ENCODE peak calls at places on chromosome X, in five cellular contexts. Q is HepG2, Y is GM12892, M is H1, N is GM12878. Z is an unnamed sample.

GRCh38 chrX:78314561-78314960 is 12.8 kb downstream of the CYSLTR1 start:
- DNase-seq in Q (no peak), Y (no peak), M (no peak), N (no peak), Z (no peak)

GRCh38 chrX:17860811-17861495 is at the start of gene RAI2:
- DNase-seq in Q (no peak), Y (peak), M (no peak), N (no peak), Z (peak)

GRCh38 chrX:9789555-9789954 is 3.3 kb downstream of the SHROOM2 start:
- DNase-seq in Q (no peak), Y (no peak), M (peak), N (no peak), Z (no peak)

GRCh38 chrX:42748067-42748850 is 29.7 kb downstream of the PPP1R2C start:
- DNase-seq in Q (no peak), Y (no peak), M (no peak), N (no peak), Z (no peak)

GRCh38 chrX:1870421-1870820 is 255.6 kb downstream of the ASMT start:
- DNase-seq in Q (no peak), Y (no peak), M (no peak), N (no peak), Z (no peak)

GRCh38 chrX:110825972-110826371 is 30.4 kb upstream of the CHRDL1 start:
- DNase-seq in Q (no peak), Y (no peak), M (no peak), N (no peak), Z (no peak)

GRCh38 chrX:119706616-119707015 is 13.6 kb upstream of the SEPTIN6 start:
- DNase-seq in Q (no peak), Y (no peak), M (no peak), N (no peak), Z (no peak)

GRCh38 chrX:139932077-139932900 is 564 bp downstream of the ATP11C start:
- DNase-seq in Q (no peak), Y (peak), M (no peak), N (no peak), Z (no peak)

GRCh38 chrX:97199501-97199900 is 315.8 kb downstream of the RPA4 start:
- DNase-seq in Q (no peak), Y (no peak), M (no peak), N (no peak), Z (no peak)

GRCh38 chrX:16664059-16664458 is 14.1 kb downstream of the S100G start:
- DNase-seq in Q (no peak), Y (no peak), M (no peak), N (no peak), Z (no peak)

GRCh38 chrX:151754641-151755215 is 20.2 kb downstream of the CNGA2 start:
- DNase-seq in Q (no peak), Y (no peak), M (no peak), N (no peak), Z (no peak)

GRCh38 chrX:10832103-10832502 is 211.7 kb upstream of the MID1 start:
- DNase-seq in Q (no peak), Y (no peak), M (no peak), N (no peak), Z (no peak)

GRCh38 chrX:45709381-45709780 is 508.7 kb upstream of the DIPK2B start:
- DNase-seq in Q (no peak), Y (no peak), M (no peak), N (no peak), Z (no peak)

GRCh38 chrX:12903646-12904045 is 2.8 kb upstream of the TLR8 start:
- DNase-seq in Q (no peak), Y (no peak), M (no peak), N (no peak), Z (no peak)

GRCh38 chrX:116490091-116490490 is 27.3 kb upstream of the CT83 start:
- DNase-seq in Q (no peak), Y (no peak), M (no peak), N (no peak), Z (no peak)

GRCh38 chrX:53316121-53316859 is 34.9 kb upstream of the IQSEC2 start:
- DNase-seq in Q (no peak), Y (no peak), M (no peak), N (no peak), Z (no peak)

GRCh38 chrX:111352424-111352823 is 59.6 kb downstream of the DCX start:
- DNase-seq in Q (peak), Y (no peak), M (no peak), N (no peak), Z (no peak)

GRCh38 chrX:34874763-34875162 is 67.8 kb upstream of the FAM47B start:
- DNase-seq in Q (no peak), Y (no peak), M (no peak), N (no peak), Z (no peak)

GRCh38 chrX:34875204-34875603 is 67.4 kb upstream of the FAM47B start:
- DNase-seq in Q (no peak), Y (no peak), M (no peak), N (no peak), Z (no peak)

GRCh38 chrX:34879361-34879760 is 63.2 kb upstream of the FAM47B start:
- DNase-seq in Q (no peak), Y (no peak), M (no peak), N (no peak), Z (no peak)

GRCh38 chrX:34879876-34880275 is 62.7 kb upstream of the FAM47B start:
- DNase-seq in Q (no peak), Y (no peak), M (no peak), N (no peak), Z (no peak)

DNA sequence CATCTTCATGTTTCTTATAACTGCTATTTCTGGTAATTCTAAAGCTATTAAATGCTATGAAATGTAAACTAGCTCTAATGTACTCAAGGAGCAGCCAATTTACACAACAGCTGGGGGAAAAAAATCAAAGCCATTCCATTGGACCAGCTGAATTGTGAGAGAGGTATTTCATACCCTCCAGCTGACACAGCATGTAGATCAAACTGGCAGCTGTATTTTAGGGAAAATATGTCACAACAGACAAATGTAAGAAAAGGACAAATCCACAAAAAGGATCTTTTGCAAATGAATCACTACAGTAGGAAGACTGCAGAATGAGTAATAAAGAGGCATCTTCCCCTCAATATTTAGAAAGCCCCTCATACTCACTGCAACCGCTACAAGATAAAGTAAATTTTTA is 65.1 kb upstream of the FAM47B start:
- DNase-seq in Q (no peak), Y (no peak), M (no peak), N (no peak), Z (no peak)
- TF ChIP-seq TAF1 in Q (no peak), Y (no peak), M (no peak), N (no peak), Z (no peak)

GRCh38 chrX:114058988-114059418 is 524.9 kb upstream of the HTR2C start:
- DNase-seq in Q (no peak), Y (no peak), M (no peak), N (no peak), Z (no peak)
- TF ChIP-seq POLR2A in Q (no peak), Y (no peak), M (no peak), N (no peak), Z (no peak)

DNA sequence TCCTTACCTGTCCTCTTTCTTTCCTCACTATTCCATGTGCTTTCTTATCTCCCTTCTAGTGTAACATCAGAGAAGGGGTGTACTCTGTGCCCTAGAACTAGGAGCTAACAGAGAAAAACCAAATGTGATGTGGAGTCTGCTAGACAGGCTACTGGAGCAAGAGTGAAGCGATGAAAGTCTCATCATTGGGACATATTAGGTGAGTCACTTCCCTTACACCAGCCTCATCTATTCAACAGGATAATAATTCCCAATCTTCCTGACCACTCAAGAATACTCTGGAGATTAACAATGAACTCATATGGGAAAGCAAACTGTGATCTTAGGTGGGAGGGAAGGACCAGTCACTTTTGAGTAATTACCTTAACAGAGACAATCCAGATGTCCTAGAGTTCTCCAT is 58.1 kb downstream of the RAB40A start:
- DNase-seq in Q (no peak), Y (no peak), M (no peak), N (no peak), Z (no peak)
- TF ChIP-seq POLR2AphosphoS5 in Q (no peak), Y (no peak), M (no peak), N (no peak), Z (no peak)

DNA sequence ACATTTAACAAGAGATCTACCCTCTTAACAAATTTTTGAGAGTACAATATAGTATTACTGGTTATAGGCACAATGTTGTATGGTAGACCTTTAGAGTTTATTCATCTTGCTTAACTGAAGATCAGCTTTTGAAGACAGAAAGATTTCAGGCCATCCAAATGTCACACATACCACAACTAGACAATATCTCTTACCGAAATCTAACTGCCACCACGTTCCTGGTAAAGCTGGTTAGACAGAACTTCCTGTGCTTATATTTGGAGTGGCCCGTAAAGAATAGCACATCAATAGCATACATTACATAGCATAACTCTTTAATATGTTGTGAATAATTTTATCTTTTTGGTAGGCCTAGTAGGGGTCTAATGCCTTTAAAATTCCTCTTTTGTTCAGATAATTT is 29.8 kb upstream of the ARHGEF6 start:
- DNase-seq in Q (no peak), Y (no peak), M (no peak), N (no peak), Z (no peak)
- TF ChIP-seq TAF1 in Q (no peak), Y (no peak), M (no peak), N (no peak), Z (no peak)

DNA sequence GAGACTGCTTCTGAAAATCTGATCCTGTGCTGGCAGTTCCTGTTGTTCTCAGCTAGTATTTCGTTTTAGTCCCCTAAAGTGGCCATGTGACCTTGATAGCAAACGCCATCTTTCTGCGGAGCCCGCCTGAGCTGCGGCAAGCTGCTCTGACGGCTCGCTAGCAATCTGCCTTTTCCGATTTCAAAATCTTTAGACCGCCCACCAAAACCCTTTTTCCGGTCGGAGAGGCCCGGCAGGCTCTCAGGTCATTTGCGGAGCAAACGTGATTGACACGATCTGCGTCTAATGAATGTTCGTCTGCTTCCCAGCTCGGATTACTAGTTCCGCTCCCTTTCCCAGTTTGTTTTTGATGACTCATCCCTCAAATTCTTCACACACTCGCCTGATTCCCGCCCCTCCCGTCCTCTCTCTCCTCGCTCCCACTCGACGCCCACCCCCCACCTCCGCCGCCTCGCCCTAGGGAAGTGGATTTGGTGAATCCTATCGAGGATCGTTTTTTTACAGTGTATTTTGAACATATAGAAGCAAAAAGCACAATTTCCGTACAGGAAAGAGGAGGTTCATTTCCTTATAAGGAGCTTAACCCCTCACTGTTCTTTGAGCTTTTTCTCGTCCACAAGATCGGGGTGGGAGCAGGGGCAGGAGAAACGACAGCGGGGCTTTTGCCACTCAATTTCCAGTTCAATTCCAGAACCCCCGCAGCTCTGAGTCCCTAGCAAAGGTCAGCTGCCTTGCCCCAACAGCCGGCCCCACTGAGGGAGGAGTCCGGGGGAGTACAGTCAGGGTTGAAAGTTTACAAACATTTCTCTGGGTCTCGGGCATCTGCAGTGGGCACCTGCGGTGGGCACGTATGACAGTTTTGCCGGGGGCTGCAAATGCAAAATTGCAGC is 37.5 kb downstream of the NLGN3 start:
- DNase-seq in Q (peak), Y (no peak), M (peak), N (peak), Z (peak)
- TF ChIP-seq POLR2A in Q (peak), Y (peak), M (peak), N (peak), Z (peak)

Z was measured in GM12891.